ENCODE peak calls at places on chromosomes 13 and 19, in four cellular contexts. S, G, X and T are unnamed samples.

GRCh38 chr19:1259873-1260748 is 9.0 kb upstream of the CIRBP start:
- DNase-seq in X (no peak), G (peak; percentile 64), S (peak; percentile 65), T (no peak)

GRCh38 chr19:44848805-44849457 is 2.8 kb downstream of the NECTIN2 start:
- DNase-seq in S (no peak), G (no peak), X (no peak), T (peak; percentile 53)

GRCh38 chr13:111460548-111461444 is 140.4 kb downstream of the TEX29 start:
- DNase-seq in G (peak; percentile 3), X (peak; percentile 47), S (no peak), T (peak; percentile 10)

GRCh38 chr13:50228527-50228926 is 213.3 kb downstream of the KCNRG start:
- DNase-seq in G (no peak), S (no peak), X (no peak), T (no peak)

GRCh38 chr19:55056827-55057226 is 6.1 kb downstream of the RDH13 start:
- DNase-seq in G (no peak), X (no peak), S (no peak), T (no peak)

GRCh38 chr19:17488593-17489391 is 18.5 kb downstream of the SLC27A1 start:
- DNase-seq in S (peak; percentile 72), G (peak; percentile 93), X (no peak), T (peak; percentile 69)

GRCh38 chr13:110565296-110565695 is 3.8 kb upstream of the RAB20 start:
- DNase-seq in G (no peak), S (peak; percentile 82), X (no peak), T (no peak)

GRCh38 chr19:589693-590395 is at the start of gene HCN2:
- DNase-seq in X (no peak), S (no peak), G (no peak), T (no peak)

GRCh38 chr19:3041302-3041701 is 12.2 kb upstream of the TLE2 start:
- DNase-seq in S (no peak), G (no peak), X (no peak), T (no peak)

GRCh38 chr19:49583239-49583638 is 2.1 kb downstream of the PRRG2 start:
- DNase-seq in X (no peak), G (no peak), S (no peak), T (no peak)
- H2AFZ ChIP-seq in X (no peak overlapping the region), G (no peak overlapping the region), S (no peak overlapping the region), T (no peak overlapping the region)

DNA sequence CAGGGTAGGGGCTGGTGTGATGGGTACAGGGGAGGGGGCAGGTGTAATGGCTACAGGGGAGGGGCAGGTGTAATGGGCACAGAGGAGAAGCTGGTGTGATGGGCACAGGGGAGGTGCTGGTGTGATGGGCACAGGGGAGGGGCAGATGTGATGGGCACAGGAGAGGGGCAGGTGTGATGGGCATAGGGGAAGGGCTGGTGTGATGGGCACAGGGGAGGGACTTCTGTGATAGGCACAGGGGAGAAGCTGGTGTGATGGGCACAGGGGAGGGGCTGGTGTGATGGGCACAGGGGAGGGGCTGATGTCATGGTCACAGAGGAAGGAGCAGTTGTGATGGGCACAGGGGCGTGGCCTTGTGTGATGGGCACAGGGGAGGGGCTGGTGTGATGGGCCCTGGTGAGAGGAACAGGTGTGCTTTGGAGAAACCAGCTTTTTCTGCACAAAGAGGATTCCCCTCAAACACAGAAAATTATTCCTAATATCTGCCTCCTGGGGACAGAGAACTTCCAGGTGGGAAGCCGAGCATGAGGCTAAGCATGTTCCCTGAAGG is 38.6 kb upstream of the POP4 start:
- DNase-seq in X (no peak), S (no peak), G (no peak), T (no peak)
- H3K4me1 ChIP-seq in X (no peaks in the 10 kb centered on the region), S (no peaks in the 10 kb centered on the region), G (no peaks in the 10 kb centered on the region), T (peaks cover 4% of the 10 kb centered on the region)

DNA sequence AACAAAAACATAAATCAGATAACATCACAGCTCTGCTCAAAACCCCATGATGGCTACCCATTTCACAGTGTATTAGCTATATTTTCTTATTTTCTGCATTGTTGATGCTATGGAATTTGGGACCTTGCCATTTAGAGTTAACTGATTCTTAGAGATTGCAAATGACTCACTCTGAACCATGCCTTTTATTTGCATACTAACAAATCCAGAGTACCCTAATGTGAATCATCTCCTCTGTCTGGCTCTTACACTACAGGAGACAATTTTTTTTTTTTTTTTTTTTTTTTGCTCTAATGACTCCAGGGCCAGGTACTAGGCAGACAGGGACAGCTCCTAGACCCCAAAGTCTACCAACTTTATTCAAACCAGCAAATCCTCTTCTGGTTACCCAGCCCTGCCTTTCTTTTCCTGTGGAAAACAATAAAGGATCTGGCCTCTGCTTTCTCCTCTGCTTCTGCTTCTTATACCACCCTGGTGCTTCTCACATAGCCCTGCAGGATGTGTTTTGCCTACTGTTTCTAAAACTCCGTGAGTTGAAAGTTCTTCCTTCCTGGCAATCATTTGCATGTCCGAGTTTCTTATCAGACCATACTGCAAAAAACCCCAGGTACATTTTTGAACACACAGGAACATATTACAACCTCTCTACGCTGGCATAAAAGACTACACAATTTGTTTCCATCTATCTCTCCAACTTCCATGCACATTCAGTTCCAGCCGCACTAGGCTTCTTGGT is 10.6 kb upstream of the ZNF460 start:
- DNase-seq in G (peak; percentile 57), X (peak; percentile 96), S (peak; percentile 77), T (peak; percentile 86)
- H2AFZ ChIP-seq in G (peak overlapping the region; percentile 60), X (no peak overlapping the region), S (no peak overlapping the region), T (no peak overlapping the region)

GRCh38 chr19:10096615-10096963 is 5.9 kb downstream of the ANGPTL6 start:
- DNase-seq in G (no peak), S (no peak), X (no peak), T (no peak)

GRCh38 chr19:10104130-10104513 is 1.6 kb upstream of the ANGPTL6 start:
- DNase-seq in X (no peak), G (no peak), S (no peak), T (no peak)

GRCh38 chr19:10102787-10103236 is 334 bp upstream of the ANGPTL6 start:
- DNase-seq in S (no peak), G (peak; percentile 62), X (no peak), T (no peak)

GRCh38 chr19:10095948-10096614 is 6.4 kb downstream of the ANGPTL6 start:
- DNase-seq in S (peak; percentile 77), X (peak; percentile 89), G (peak; percentile 95), T (peak; percentile 81)

DNA sequence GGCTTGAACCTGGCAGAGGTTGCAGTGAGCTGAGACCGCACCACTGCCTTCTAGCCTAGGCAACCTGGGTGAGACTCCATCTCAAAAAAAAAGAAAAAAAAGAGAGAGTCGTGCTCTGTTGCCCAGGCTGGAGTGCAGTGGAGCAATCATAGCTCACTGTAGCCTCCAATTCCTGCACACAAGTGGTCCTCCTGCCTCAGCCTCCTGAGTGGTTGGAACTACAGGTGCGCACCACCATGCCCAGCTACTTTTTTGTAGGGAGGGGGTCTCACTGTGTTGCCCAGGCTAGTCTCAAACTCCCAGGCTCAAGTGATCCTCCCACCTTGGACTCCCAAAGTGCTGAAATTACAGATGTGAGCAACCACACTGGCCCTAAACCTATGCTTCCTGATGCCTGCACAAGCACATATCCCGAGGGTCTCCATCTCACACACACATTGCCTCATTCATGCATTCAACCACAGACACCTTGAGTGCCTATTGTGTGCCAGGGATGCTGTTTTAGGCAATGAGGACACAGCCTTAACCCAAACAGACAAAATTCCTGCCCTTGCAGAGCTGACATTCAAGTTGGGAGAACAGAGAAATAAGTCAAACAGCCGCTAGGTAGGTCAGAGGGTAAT is 2.2 kb downstream of the ANGPTL6 start:
- DNase-seq in X (no peak), S (no peak), G (no peak), T (no peak)
- H3K4me1 ChIP-seq in X (peaks cover 6% of the 10 kb centered on the region), S (peaks cover 11% of the 10 kb centered on the region), G (peaks cover 62% of the 10 kb centered on the region), T (peaks cover 9% of the 10 kb centered on the region)

GRCh38 chr19:16144216-16144581 is 714 bp downstream of the HSH2D start:
- DNase-seq in G (no peak), S (no peak), X (no peak), T (no peak)
- H2AFZ ChIP-seq in G (no peak overlapping the region), S (no peak overlapping the region), X (no peak overlapping the region), T (no peak overlapping the region)

GRCh38 chr13:74062933-74063332 is 71.3 kb downstream of the KLF12 start:
- DNase-seq in X (peak; percentile 74), S (no peak), G (peak; percentile 80), T (peak; percentile 74)

GRCh38 chr13:74052402-74052928 is 81.7 kb downstream of the KLF12 start:
- DNase-seq in G (no peak), X (no peak), S (no peak), T (no peak)

GRCh38 chr13:74061939-74062595 is 72.1 kb downstream of the KLF12 start:
- DNase-seq in G (peak; percentile 78), S (no peak), X (peak; percentile 47), T (peak; percentile 77)

GRCh38 chr13:74056829-74057564 is 77.2 kb downstream of the KLF12 start:
- DNase-seq in S (no peak), X (no peak), G (no peak), T (no peak)
- H3K4me1 ChIP-seq in S (no peaks in the 10 kb centered on the region), X (peaks cover 1% of the 10 kb centered on the region), G (peaks cover 50% of the 10 kb centered on the region), T (no peaks in the 10 kb centered on the region)

DNA sequence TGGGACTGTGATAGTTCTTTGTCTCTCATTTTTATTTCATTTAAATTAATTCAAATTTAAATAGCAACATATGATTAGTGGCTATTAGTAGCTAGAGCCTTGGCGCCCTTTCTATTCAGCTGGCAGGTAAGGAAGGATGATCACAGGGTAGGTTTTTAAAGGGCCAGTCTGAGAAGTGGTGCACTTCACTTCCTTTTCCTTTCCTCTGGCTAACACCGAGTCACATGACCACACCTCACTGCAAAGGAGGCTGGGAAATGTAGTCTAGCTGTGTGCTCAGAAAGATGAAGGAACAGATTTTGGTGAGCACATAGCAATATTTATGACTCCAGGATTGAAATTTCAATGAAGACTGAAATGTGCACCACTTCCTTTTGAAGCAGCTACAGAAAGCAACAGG is 128.7 kb downstream of the TSHZ3 start:
- DNase-seq in S (no peak), X (no peak), G (peak; percentile 67), T (no peak)
- H2AFZ ChIP-seq in S (no peak overlapping the region), X (no peak overlapping the region), G (peak overlapping the region; percentile 100), T (no peak overlapping the region)

DNA sequence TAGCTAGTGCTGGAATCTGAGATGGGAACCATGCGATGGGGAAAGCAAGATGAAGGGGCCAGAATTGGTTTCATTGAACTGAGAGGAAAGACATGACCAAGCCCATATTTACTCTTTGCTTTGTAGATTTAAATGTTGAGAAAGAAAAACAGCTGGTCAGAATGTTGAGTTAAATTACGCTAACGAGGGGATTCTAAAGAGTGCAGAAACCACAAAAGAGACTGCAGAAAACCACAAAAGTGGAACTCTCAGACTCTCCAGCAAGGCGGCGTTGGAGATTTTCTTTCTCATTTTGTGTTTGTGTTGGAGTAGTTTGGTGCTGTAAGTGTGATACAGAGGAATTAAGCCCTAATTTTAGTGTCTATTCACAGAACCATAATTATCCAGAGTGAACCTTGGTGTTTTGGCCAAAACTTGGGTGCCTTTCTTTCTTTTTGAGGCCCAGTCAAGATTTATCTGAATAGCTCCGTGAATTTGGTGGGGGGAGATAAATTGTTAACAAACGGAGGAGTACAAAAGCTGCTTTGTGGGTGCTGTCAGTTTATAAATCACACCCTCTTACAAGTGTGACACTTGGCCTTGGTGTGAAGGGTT is 26.3 kb downstream of the SAE1 start:
- DNase-seq in X (no peak), G (no peak), S (no peak), T (peak; percentile 81)
- H3K4me1 ChIP-seq in X (peaks cover 27% of the 10 kb centered on the region), G (peaks cover 18% of the 10 kb centered on the region), S (peaks cover 60% of the 10 kb centered on the region), T (peaks cover 17% of the 10 kb centered on the region)